ENCODE peak calls at places on chromosomes 2 and 18, in five cellular contexts. T, Q, D, V and S are unnamed samples.

GRCh38 chr2:231415029-231415428 is 19.5 kb downstream of the B3GNT7 start:
- DNase-seq in Q (no peak), T (no peak), V (no peak), D (no peak), S (no peak)

GRCh38 chr18:37408676-37409305 is 156.8 kb downstream of the CELF4 start:
- DNase-seq in T (no peak), V (no peak), D (no peak), Q (no peak), S (no peak)

GRCh38 chr2:66854304-66854703 is 419.4 kb downstream of the MEIS1 start:
- DNase-seq in D (no peak), V (no peak), T (no peak), Q (no peak), S (no peak)

GRCh38 chr2:108128226-108128786 is 111.5 kb upstream of the SULT1C3 start:
- DNase-seq in V (no peak), D (no peak), Q (peak), T (no peak), S (no peak)

GRCh38 chr2:127355407-127356008 is 32.3 kb downstream of the MAP3K2 start:
- DNase-seq in T (no peak), Q (peak), V (no peak), D (no peak), S (no peak)

GRCh38 chr2:121790276-121790956 is 35.0 kb downstream of the TSN start:
- DNase-seq in V (no peak), D (peak), Q (no peak), T (peak), S (no peak)

GRCh38 chr2:74766780-74767179 is 67.1 kb upstream of the HK2 start:
- DNase-seq in V (no peak), Q (no peak), T (no peak), D (no peak), S (no peak)

GRCh38 chr2:239012228-239012627 is 164.3 kb downstream of the TWIST2 start:
- DNase-seq in V (no peak), D (no peak), Q (no peak), T (no peak), S (no peak)

GRCh38 chr2:69601179-69601612 is 42.3 kb downstream of the AAK1 start:
- DNase-seq in V (no peak), D (peak), T (peak), Q (no peak), S (no peak)

GRCh38 chr2:203484266-203485112 is 50.6 kb downstream of the RAPH1 start:
- DNase-seq in V (peak), T (no peak), D (no peak), Q (peak), S (peak)

GRCh38 chr2:239315308-239315707 is 85.5 kb downstream of the HDAC4 start:
- DNase-seq in D (no peak), T (no peak), V (no peak), Q (no peak), S (no peak)

GRCh38 chr2:121596221-121597080 is 52.8 kb downstream of the CLASP1 start:
- DNase-seq in D (peak), Q (peak), V (no peak), T (no peak), S (peak)

GRCh38 chr18:61892683-61893303 is at the start of gene RNF152:
- DNase-seq in D (peak), Q (peak), T (no peak), V (peak), S (no peak)

GRCh38 chr2:43070676-43071491 is 155.5 kb downstream of the ZFP36L2 start:
- DNase-seq in T (no peak), Q (no peak), V (no peak), D (no peak), S (peak)

GRCh38 chr2:113233593-113234550 is 44.8 kb downstream of the PAX8 start:
- DNase-seq in V (no peak), Q (peak), T (no peak), D (no peak), S (no peak)

GRCh38 chr18:12694032-12694431 is 8.5 kb downstream of the CEP76 start:
- DNase-seq in Q (no peak), D (no peak), T (no peak), V (no peak), S (no peak)

GRCh38 chr2:8152392-8153257 is 529.2 kb upstream of the ID2 start:
- DNase-seq in T (no peak), V (no peak), D (no peak), Q (no peak), S (no peak)

GRCh38 chr18:55739488-55739887 is 151.5 kb upstream of the TCF4 start:
- DNase-seq in D (no peak), T (no peak), Q (no peak), V (no peak), S (no peak)

GRCh38 chr2:158099716-158100115 is 2.0 kb upstream of the UPP2 start:
- DNase-seq in Q (no peak), T (no peak), V (no peak), D (no peak), S (peak)

GRCh38 chr18:21330122-21330701 is 88.2 kb downstream of the GREB1L start:
- DNase-seq in T (peak), Q (no peak), D (no peak), V (no peak), S (no peak)

GRCh38 chr2:120635146-120635545 is 100.5 kb upstream of the GLI2 start:
- DNase-seq in V (no peak), Q (no peak), T (no peak), D (no peak), S (no peak)

GRCh38 chr2:234747032-234747431 is 204.8 kb upstream of the SH3BP4 start:
- DNase-seq in T (peak), Q (no peak), D (no peak), V (no peak), S (no peak)

GRCh38 chr2:127208313-127208712 is 11.8 kb downstream of the CYP27C1 start:
- DNase-seq in D (no peak), Q (peak), V (no peak), T (no peak), S (no peak)

GRCh38 chr18:79756143-79756500 is 41.6 kb upstream of the KCNG2 start:
- DNase-seq in T (no peak), V (no peak), D (no peak), Q (no peak), S (peak)

GRCh38 chr2:215680605-215681598 is 245.0 kb upstream of the FN1 start:
- DNase-seq in V (no peak), Q (peak), T (peak), D (no peak), S (peak)

GRCh38 chr18:55543130-55543704 is 44.8 kb downstream of the TCF4 start:
- DNase-seq in V (no peak), Q (no peak), D (no peak), T (no peak), S (no peak)

GRCh38 chr2:178211943-178212342 is 17.6 kb downstream of the OSBPL6 start:
- DNase-seq in V (no peak), Q (no peak), D (no peak), T (no peak), S (no peak)